ENCODE peak calls at places on chromosomes 16 and 17, in four cellular contexts. One of them, this sample, is unnamed.

GRCh38 chr16:49952386-49952785 is 72.6 kb upstream of the CNEP1R1 start:
- DNase-seq in tibial artery: no peak
- DNase-seq in kidney epithelial cell: peak
- DNase-seq in CD8-positive, alpha-beta memory T cell: no peak
- DNase-seq in this sample: no peak

GRCh38 chr16:74698220-74698619 is 2.4 kb downstream of the MLKL start:
- DNase-seq in kidney epithelial cell: no peak
- DNase-seq in CD8-positive, alpha-beta memory T cell: no peak
- DNase-seq in tibial artery: no peak
- DNase-seq in this sample: no peak

GRCh38 chr16:46573008-46573833 is 48.0 kb downstream of the SHCBP1 start:
- DNase-seq in CD8-positive, alpha-beta memory T cell: no peak
- DNase-seq in kidney epithelial cell: peak
- DNase-seq in tibial artery: no peak
- DNase-seq in this sample: peak

GRCh38 chr16:69478685-69479084 is 54.3 kb downstream of the CYB5B start:
- DNase-seq in kidney epithelial cell: no peak
- DNase-seq in tibial artery: no peak
- DNase-seq in CD8-positive, alpha-beta memory T cell: no peak
- DNase-seq in this sample: no peak

GRCh38 chr17:47199627-47200324 is 9.4 kb upstream of the MYL4 start:
- DNase-seq in kidney epithelial cell: no peak
- DNase-seq in tibial artery: no peak
- DNase-seq in CD8-positive, alpha-beta memory T cell: no peak
- DNase-seq in this sample: no peak

GRCh38 chr16:66740010-66740409 is 11.4 kb downstream of the DYNC1LI2 start:
- DNase-seq in tibial artery: no peak
- DNase-seq in CD8-positive, alpha-beta memory T cell: no peak
- DNase-seq in kidney epithelial cell: no peak
- DNase-seq in this sample: no peak

GRCh38 chr17:7841309-7841621 is 7.2 kb downstream of the KDM6B start:
- DNase-seq in CD8-positive, alpha-beta memory T cell: no peak
- DNase-seq in kidney epithelial cell: no peak
- DNase-seq in tibial artery: no peak
- DNase-seq in this sample: no peak

GRCh38 chr16:963913-964695 is 6.7 kb downstream of the LMF1 start:
- DNase-seq in tibial artery: no peak
- DNase-seq in CD8-positive, alpha-beta memory T cell: no peak
- DNase-seq in kidney epithelial cell: no peak
- DNase-seq in this sample: no peak

GRCh38 chr16:77581706-77582105 is 140.6 kb upstream of the NUDT7 start:
- DNase-seq in CD8-positive, alpha-beta memory T cell: no peak
- DNase-seq in tibial artery: no peak
- DNase-seq in kidney epithelial cell: no peak
- DNase-seq in this sample: no peak

GRCh38 chr16:11256657-11257130 is 690 bp upstream of the SOCS1 start:
- DNase-seq in CD8-positive, alpha-beta memory T cell: peak
- DNase-seq in kidney epithelial cell: no peak
- DNase-seq in tibial artery: peak
- DNase-seq in this sample: no peak

GRCh38 chr17:81966343-81967243 is 5.6 kb upstream of the NOTUM start:
- DNase-seq in kidney epithelial cell: no peak
- DNase-seq in CD8-positive, alpha-beta memory T cell: no peak
- DNase-seq in tibial artery: no peak
- DNase-seq in this sample: no peak

GRCh38 chr17:9806709-9807108 is 15.2 kb downstream of the GSG1L2 start:
- DNase-seq in tibial artery: no peak
- DNase-seq in CD8-positive, alpha-beta memory T cell: no peak
- DNase-seq in kidney epithelial cell: no peak
- DNase-seq in this sample: no peak

GRCh38 chr16:24853830-24854229 is 8.1 kb downstream of the SLC5A11 start:
- DNase-seq in kidney epithelial cell: no peak
- DNase-seq in CD8-positive, alpha-beta memory T cell: no peak
- DNase-seq in tibial artery: peak
- DNase-seq in this sample: no peak

GRCh38 chr17:7667616-7668406 is 17.1 kb downstream of the ATP1B2 start:
- DNase-seq in tibial artery: no peak
- DNase-seq in CD8-positive, alpha-beta memory T cell: no peak
- DNase-seq in kidney epithelial cell: no peak
- DNase-seq in this sample: no peak

GRCh38 chr16:56604966-56605365 is 3.4 kb upstream of the MT2A start:
- DNase-seq in kidney epithelial cell: no peak
- DNase-seq in tibial artery: no peak
- DNase-seq in CD8-positive, alpha-beta memory T cell: no peak
- DNase-seq in this sample: no peak

DNA sequence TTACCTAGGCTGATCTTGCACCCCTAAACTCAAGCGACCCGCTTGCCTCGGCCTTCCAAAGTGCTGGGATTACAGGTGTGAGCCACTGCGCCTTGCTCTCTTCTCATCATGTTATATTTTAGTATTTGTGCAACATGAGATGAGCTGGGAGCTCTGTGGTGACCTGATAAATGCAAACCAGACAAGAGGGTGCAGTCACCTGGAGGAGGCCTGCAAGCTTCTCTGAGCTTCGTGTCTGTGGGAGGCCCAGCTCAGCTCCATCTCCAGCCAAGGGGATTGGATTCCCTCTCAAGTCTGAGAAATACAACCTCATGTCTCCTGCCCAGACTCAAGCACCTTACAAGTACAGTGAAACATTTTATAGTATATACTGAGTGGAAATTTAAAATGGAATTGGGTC is 3.2 kb downstream of the IGSF6 start:
- DNase-seq in CD8-positive, alpha-beta memory T cell: no peak
- DNase-seq in tibial artery: no peak
- DNase-seq in kidney epithelial cell: no peak
- DNase-seq in this sample: no peak
- H3K4me3 ChIP-seq in CD8-positive, alpha-beta memory T cell: no peak
- H3K4me3 ChIP-seq in tibial artery: no peak
- H3K4me3 ChIP-seq in kidney epithelial cell: no peak
- H3K4me3 ChIP-seq in this sample: no peak

DNA sequence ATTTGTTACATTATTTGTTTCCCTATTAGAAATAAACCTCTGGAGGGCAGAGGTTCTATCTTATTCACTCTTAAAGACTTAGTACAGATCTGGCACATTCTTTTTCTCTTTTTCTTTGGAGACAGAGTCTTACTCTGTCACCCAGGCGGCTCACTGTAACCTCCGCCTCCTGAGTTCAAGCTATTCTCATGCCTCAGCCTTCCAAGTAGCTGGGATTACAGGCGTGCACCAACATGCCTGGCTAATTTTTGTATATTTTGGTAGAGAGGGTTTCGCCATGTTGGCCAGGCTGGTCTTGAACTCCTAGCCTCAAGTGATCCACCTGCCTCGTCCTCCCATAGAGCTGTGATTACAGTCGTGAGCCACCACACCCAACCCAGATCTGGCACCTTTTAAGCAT is 52.2 kb downstream of the GPATCH8 start:
- DNase-seq in tibial artery: no peak
- DNase-seq in CD8-positive, alpha-beta memory T cell: no peak
- DNase-seq in kidney epithelial cell: no peak
- DNase-seq in this sample: no peak
- H3K4me3 ChIP-seq in tibial artery: no peak
- H3K4me3 ChIP-seq in CD8-positive, alpha-beta memory T cell: no peak
- H3K4me3 ChIP-seq in kidney epithelial cell: no peak
- H3K4me3 ChIP-seq in this sample: no peak

DNA sequence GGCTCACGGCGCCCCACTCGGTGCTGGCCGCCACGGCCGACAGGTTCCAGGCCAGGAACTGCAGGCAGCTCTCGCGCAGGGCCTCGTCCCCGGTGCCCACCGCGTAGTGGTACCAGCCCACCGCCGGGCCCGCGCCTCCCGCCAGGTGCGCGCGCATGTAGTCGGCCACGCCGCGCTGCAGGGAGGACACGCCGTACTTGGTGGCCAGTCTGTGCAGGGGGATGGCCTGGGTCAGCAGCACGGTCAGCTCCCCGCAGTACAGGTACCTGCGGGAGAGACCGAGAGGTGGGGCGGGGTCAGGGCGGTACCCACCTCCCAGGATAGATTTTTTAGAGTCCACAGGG is 4.2 kb downstream of the BTBD17 start:
- DNase-seq in kidney epithelial cell: no peak
- DNase-seq in CD8-positive, alpha-beta memory T cell: no peak
- DNase-seq in tibial artery: no peak
- DNase-seq in this sample: no peak
- H3K4me3 ChIP-seq in kidney epithelial cell: no peak
- H3K4me3 ChIP-seq in CD8-positive, alpha-beta memory T cell: no peak
- H3K4me3 ChIP-seq in tibial artery: peak
- H3K4me3 ChIP-seq in this sample: no peak

GRCh38 chr16:87850009-87851006 is 19.0 kb downstream of the SLC7A5 start:
- DNase-seq in CD8-positive, alpha-beta memory T cell: peak
- DNase-seq in kidney epithelial cell: no peak
- DNase-seq in tibial artery: peak
- DNase-seq in this sample: no peak
- H3K4me3 ChIP-seq in CD8-positive, alpha-beta memory T cell: no peak
- H3K4me3 ChIP-seq in kidney epithelial cell: no peak
- H3K4me3 ChIP-seq in tibial artery: no peak
- H3K4me3 ChIP-seq in this sample: no peak

GRCh38 chr17:39231587-39232551 is 6.1 kb upstream of the STAC2 start:
- DNase-seq in tibial artery: peak
- DNase-seq in kidney epithelial cell: no peak
- DNase-seq in CD8-positive, alpha-beta memory T cell: peak
- DNase-seq in this sample: no peak
- H3K4me3 ChIP-seq in tibial artery: peak
- H3K4me3 ChIP-seq in kidney epithelial cell: no peak
- H3K4me3 ChIP-seq in CD8-positive, alpha-beta memory T cell: no peak
- H3K4me3 ChIP-seq in this sample: no peak

GRCh38 chr16:63720848-63721247 is 1401.0 kb downstream of the CDH11 start:
- DNase-seq in CD8-positive, alpha-beta memory T cell: no peak
- DNase-seq in tibial artery: no peak
- DNase-seq in kidney epithelial cell: no peak
- DNase-seq in this sample: no peak
- H3K4me3 ChIP-seq in CD8-positive, alpha-beta memory T cell: no peak
- H3K4me3 ChIP-seq in tibial artery: no peak
- H3K4me3 ChIP-seq in kidney epithelial cell: no peak
- H3K4me3 ChIP-seq in this sample: no peak

GRCh38 chr17:63365366-63366237 is 80.5 kb downstream of the CYB561 start:
- DNase-seq in kidney epithelial cell: no peak
- DNase-seq in CD8-positive, alpha-beta memory T cell: no peak
- DNase-seq in tibial artery: no peak
- DNase-seq in this sample: no peak

GRCh38 chr17:63361182-63361581 is 84.9 kb downstream of the CYB561 start:
- DNase-seq in kidney epithelial cell: no peak
- DNase-seq in CD8-positive, alpha-beta memory T cell: no peak
- DNase-seq in tibial artery: no peak
- DNase-seq in this sample: no peak

GRCh38 chr17:63366238-63366561 is 79.9 kb downstream of the CYB561 start:
- DNase-seq in kidney epithelial cell: no peak
- DNase-seq in tibial artery: no peak
- DNase-seq in CD8-positive, alpha-beta memory T cell: no peak
- DNase-seq in this sample: no peak

GRCh38 chr17:63364387-63364786 is 81.7 kb downstream of the CYB561 start:
- DNase-seq in kidney epithelial cell: no peak
- DNase-seq in tibial artery: no peak
- DNase-seq in CD8-positive, alpha-beta memory T cell: no peak
- DNase-seq in this sample: no peak

DNA sequence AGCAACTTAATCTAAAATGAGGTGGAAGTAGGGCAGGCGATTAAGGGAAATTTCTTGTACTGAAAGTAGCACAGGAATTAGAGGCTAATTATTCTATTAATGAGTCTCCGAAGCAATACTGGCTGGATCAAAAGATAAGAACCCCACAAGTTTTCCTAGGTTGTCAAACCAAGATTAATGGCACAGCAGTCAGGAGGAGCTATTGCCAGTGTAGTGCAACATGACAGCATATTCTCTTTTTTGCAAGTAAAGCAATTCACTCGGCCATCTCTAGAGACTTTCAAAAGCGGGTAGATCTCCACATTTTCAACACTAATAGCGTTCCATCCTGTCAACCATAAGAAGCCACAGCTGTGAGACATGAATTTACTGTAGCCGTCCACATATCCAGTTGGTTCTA is 81.2 kb downstream of the CYB561 start:
- DNase-seq in kidney epithelial cell: no peak
- DNase-seq in tibial artery: no peak
- DNase-seq in CD8-positive, alpha-beta memory T cell: no peak
- DNase-seq in this sample: no peak
- H3K4me3 ChIP-seq in kidney epithelial cell: no peak
- H3K4me3 ChIP-seq in tibial artery: no peak
- H3K4me3 ChIP-seq in CD8-positive, alpha-beta memory T cell: no peak
- H3K4me3 ChIP-seq in this sample: no peak

GRCh38 chr16:89308391-89309333 is 91.2 kb downstream of the ZNF778 start:
- DNase-seq in CD8-positive, alpha-beta memory T cell: peak
- DNase-seq in kidney epithelial cell: no peak
- DNase-seq in tibial artery: no peak
- DNase-seq in this sample: no peak

GRCh38 chr16:89304181-89304851 is 86.8 kb downstream of the ZNF778 start:
- DNase-seq in kidney epithelial cell: no peak
- DNase-seq in CD8-positive, alpha-beta memory T cell: no peak
- DNase-seq in tibial artery: no peak
- DNase-seq in this sample: no peak

GRCh38 chr16:89303604-89304003 is 86.1 kb downstream of the ZNF778 start:
- DNase-seq in kidney epithelial cell: no peak
- DNase-seq in tibial artery: no peak
- DNase-seq in CD8-positive, alpha-beta memory T cell: no peak
- DNase-seq in this sample: no peak

GRCh38 chr16:89307421-89307805 is 89.9 kb downstream of the ZNF778 start:
- DNase-seq in CD8-positive, alpha-beta memory T cell: no peak
- DNase-seq in tibial artery: no peak
- DNase-seq in kidney epithelial cell: no peak
- DNase-seq in this sample: no peak

DNA sequence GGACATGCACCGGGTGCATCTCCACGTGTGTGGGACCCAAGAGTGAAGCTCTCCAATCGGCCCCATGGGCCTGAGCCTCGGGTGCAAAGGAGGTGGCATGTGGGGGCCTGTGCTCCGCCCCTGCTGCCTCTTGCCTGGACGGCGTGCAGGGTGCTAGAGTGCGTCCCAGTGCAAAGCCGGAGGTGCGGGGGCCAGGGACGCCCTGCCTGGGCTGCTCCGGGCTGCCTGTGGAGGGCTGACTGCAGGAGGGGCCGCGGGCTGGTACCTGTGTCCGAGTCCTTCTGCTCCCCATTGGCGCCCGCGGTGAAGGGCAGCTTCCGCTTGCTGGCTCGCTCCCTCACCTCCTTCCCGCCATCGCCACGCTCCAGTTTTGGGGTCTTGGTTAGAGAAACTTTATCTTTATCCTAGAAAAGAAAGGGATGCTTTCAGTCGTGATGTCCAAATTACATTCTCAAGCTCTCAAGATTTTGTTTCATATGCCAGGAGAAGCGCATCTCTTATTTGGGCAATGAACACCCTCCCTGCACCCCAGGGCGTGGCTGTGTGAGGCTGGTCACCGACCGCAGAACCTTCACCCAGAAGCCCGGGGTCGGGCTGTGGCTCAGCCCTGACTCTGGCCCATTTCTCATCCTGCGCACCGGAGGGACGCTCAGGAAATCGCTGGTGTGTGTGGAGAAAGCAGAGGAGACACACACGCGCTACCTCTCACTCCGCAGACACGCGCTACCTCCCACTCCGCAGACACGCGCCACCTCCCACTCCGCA is 87.6 kb downstream of the ZNF778 start:
- DNase-seq in kidney epithelial cell: no peak
- DNase-seq in tibial artery: no peak
- DNase-seq in CD8-positive, alpha-beta memory T cell: no peak
- DNase-seq in this sample: no peak
- H3K4me3 ChIP-seq in kidney epithelial cell: no peak
- H3K4me3 ChIP-seq in tibial artery: no peak
- H3K4me3 ChIP-seq in CD8-positive, alpha-beta memory T cell: no peak
- H3K4me3 ChIP-seq in this sample: no peak

This sample was measured in HFF-Myc.